ENCODE peak calls at places on chromosomes 11 and 22, in eight cellular contexts. A is RWPE1; N is neural crest cell; U is mesendoderm; V is left kidney; G is stimulated activated CD4-positive, alpha-beta T cell treated with anti-CD3 and anti-CD28 coated beads, Interleukin-4, amount 100 ng/mL, for 48 hours; Q is upper lobe of left lung; O is GM12891. R is an unnamed sample.

GRCh38 chr11:11074686-11075370 is 217.0 kb upstream of the ZBED5 start:
- DNase-seq in O (no peak), N (no peak), V (no peak), Q (no peak), U (peak), A (no peak), G (no peak), R (no peak)

GRCh38 chr11:45899448-45900174 is 7.5 kb downstream of the FREY1 start:
- DNase-seq in U (peak), A (peak), O (peak), Q (peak), V (peak), N (peak), G (peak), R (peak)

GRCh38 chr11:76156971-76157427 is 49.3 kb downstream of the WNT11 start:
- DNase-seq in G (no peak), O (no peak), N (no peak), U (no peak), V (no peak), Q (no peak), A (no peak), R (no peak)

GRCh38 chr22:43262990-43263644 is 76.2 kb upstream of the TTLL12 start:
- DNase-seq in O (peak), N (peak), U (no peak), V (peak), A (no peak), Q (no peak), G (no peak), R (peak)

GRCh38 chr22:49433717-49434611 is 393.7 kb downstream of the BRD1 start:
- DNase-seq in A (no peak), Q (no peak), N (no peak), U (peak), O (no peak), V (no peak), G (no peak), R (no peak)

GRCh38 chr11:77127969-77128691 is at the start of gene MYO7A:
- DNase-seq in A (no peak), V (peak), O (no peak), Q (peak), G (no peak), N (peak), U (peak), R (no peak)

GRCh38 chr11:93251922-93252321 is 54.1 kb upstream of the SLC36A4 start:
- DNase-seq in V (no peak), G (no peak), A (no peak), N (no peak), Q (no peak), O (no peak), U (peak), R (no peak)

GRCh38 chr11:5690736-5691135 is 1.1 kb downstream of the TRIM22 start:
- DNase-seq in A (no peak), V (no peak), N (no peak), U (no peak), G (no peak), Q (no peak), O (no peak), R (no peak)

GRCh38 chr22:30864441-30865420 is 103.8 kb downstream of the MORC2 start:
- DNase-seq in O (peak), G (no peak), Q (no peak), V (no peak), N (no peak), U (no peak), A (no peak), R (no peak)

R was measured in CD8-positive, alpha-beta memory T cell.